ENCODE peak calls at places on chromosomes 12 and 14, in six cellular contexts. Y, Z, P, C, H and I are unnamed samples.

GRCh38 chr12:89350661-89351488 is 1.4 kb downstream of the DUSP6 start:
- DNase-seq in H (no peak), P (no peak), C (peak), Y (no peak), Z (no peak), I (peak)

GRCh38 chr12:1553987-1554982 is 40.1 kb downstream of the FBXL14 start:
- DNase-seq in Z (no peak), Y (no peak), P (no peak), H (no peak), C (no peak), I (no peak)

GRCh38 chr12:31021809-31022492 is 51.7 kb upstream of the DDX11 start:
- DNase-seq in Y (no peak), Z (peak), H (peak), P (no peak), C (peak), I (no peak)

GRCh38 chr14:105617201-105617777 is 90.9 kb downstream of the TMEM121 start:
- DNase-seq in Y (no peak), C (no peak), Z (no peak), P (no peak), H (no peak), I (no peak)

GRCh38 chr14:75123991-75124390 is 2.9 kb downstream of the NEK9 start:
- DNase-seq in C (peak), H (peak), Y (peak), Z (no peak), P (no peak), I (peak)

GRCh38 chr12:51321882-51322281 is 2.1 kb downstream of the BIN2 start:
- DNase-seq in Z (no peak), P (no peak), C (no peak), H (peak), Y (no peak), I (no peak)

GRCh38 chr12:91381309-91381804 is 198.7 kb upstream of the DCN start:
- DNase-seq in Z (peak), Y (peak), H (no peak), P (peak), C (peak), I (peak)

GRCh38 chr12:116153983-116154382 is 123.5 kb downstream of the MED13L start:
- DNase-seq in Y (no peak), Z (no peak), P (peak), C (no peak), H (no peak), I (no peak)

GRCh38 chr12:124823272-124823970 is 40.2 kb downstream of the SCARB1 start:
- DNase-seq in C (peak), Y (no peak), Z (no peak), P (no peak), H (peak), I (no peak)

GRCh38 chr14:39247256-39247655 is 13.5 kb downstream of the MIA2 start:
- DNase-seq in C (no peak), Z (no peak), P (no peak), H (no peak), Y (peak), I (peak)

GRCh38 chr12:121783771-121784170 is 9.7 kb downstream of the RHOF start:
- DNase-seq in Y (no peak), C (no peak), P (no peak), H (no peak), Z (no peak), I (no peak)

GRCh38 chr14:59028476-59029202 is 159.8 kb upstream of the DAAM1 start:
- DNase-seq in C (peak), P (peak), H (peak), Y (peak), Z (peak), I (peak)

GRCh38 chr12:126051611-126052107 is 986.4 kb downstream of the AACS start:
- DNase-seq in H (no peak), Y (no peak), C (peak), Z (no peak), P (no peak), I (no peak)

GRCh38 chr12:25701290-25701689 is 148.2 kb upstream of the LMNTD1 start:
- DNase-seq in Z (no peak), H (no peak), Y (peak), P (no peak), C (no peak), I (peak)

GRCh38 chr14:23074906-23075305 is 17.6 kb upstream of the CDH24 start:
- DNase-seq in P (no peak), H (no peak), Y (no peak), Z (no peak), C (no peak), I (no peak)

GRCh38 chr14:23071244-23071974 is 14.1 kb upstream of the CDH24 start:
- DNase-seq in Y (peak), C (peak), P (peak), H (peak), Z (peak), I (peak)

GRCh38 chr14:23070262-23071129 is 13.2 kb upstream of the CDH24 start:
- DNase-seq in Z (no peak), C (peak), Y (no peak), H (no peak), P (no peak), I (no peak)

GRCh38 chr14:23069413-23069806 is 12.1 kb upstream of the CDH24 start:
- DNase-seq in Z (no peak), H (no peak), P (no peak), Y (no peak), C (no peak), I (no peak)

GRCh38 chr14:23071975-23072539 is 14.7 kb upstream of the CDH24 start:
- DNase-seq in H (peak), C (peak), Y (no peak), P (no peak), Z (no peak), I (no peak)
- H3K4me3 ChIP-seq in H (no peak), C (no peak), Y (no peak), P (no peak), Z (no peak), I (no peak)

DNA sequence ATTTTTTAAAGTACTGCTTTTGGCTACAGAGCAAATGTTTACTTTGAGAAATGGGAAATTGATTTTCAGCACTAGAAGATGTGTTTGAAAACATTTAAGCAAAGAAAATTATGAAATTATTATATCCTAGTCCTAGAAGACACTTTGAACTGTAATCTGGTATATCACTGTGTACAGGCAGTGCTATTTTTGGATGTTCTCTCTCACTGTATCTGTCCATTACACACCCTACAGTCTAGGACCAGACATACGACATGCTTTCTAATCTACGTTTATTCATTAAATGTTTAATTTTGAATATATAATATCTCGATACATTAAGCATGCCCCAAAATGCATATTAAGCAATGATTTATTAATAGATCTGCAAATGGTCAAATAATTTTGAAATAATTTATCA is 82.5 kb downstream of the ST8SIA1 start:
- DNase-seq in Y (no peak), H (no peak), P (no peak), Z (no peak), C (no peak), I (no peak)
- H3K18ac ChIP-seq in Y (no peak), H (no peak), P (no peak), Z (no peak), C (no peak), I (no peak)

GRCh38 chr14:72924332-72924731 is 1.9 kb upstream of the DCAF4 start:
- DNase-seq in Z (no peak), H (peak), Y (no peak), C (no peak), P (no peak), I (no peak)
- H3K4me3 ChIP-seq in Z (no peak), H (no peak), Y (no peak), C (no peak), P (no peak), I (no peak)

GRCh38 chr14:93715279-93715927 is 72.9 kb downstream of the PRIMA1 start:
- DNase-seq in P (no peak), Y (no peak), C (no peak), Z (peak), H (no peak), I (no peak)

GRCh38 chr14:93716002-93716401 is 72.3 kb downstream of the PRIMA1 start:
- DNase-seq in P (no peak), C (no peak), H (no peak), Y (no peak), Z (no peak), I (no peak)

GRCh38 chr14:93712079-93712837 is 76.0 kb downstream of the PRIMA1 start:
- DNase-seq in Z (peak), Y (no peak), P (no peak), C (no peak), H (no peak), I (no peak)

GRCh38 chr14:93712838-93713724 is 75.2 kb downstream of the PRIMA1 start:
- DNase-seq in H (no peak), Z (peak), Y (peak), C (no peak), P (no peak), I (no peak)

DNA sequence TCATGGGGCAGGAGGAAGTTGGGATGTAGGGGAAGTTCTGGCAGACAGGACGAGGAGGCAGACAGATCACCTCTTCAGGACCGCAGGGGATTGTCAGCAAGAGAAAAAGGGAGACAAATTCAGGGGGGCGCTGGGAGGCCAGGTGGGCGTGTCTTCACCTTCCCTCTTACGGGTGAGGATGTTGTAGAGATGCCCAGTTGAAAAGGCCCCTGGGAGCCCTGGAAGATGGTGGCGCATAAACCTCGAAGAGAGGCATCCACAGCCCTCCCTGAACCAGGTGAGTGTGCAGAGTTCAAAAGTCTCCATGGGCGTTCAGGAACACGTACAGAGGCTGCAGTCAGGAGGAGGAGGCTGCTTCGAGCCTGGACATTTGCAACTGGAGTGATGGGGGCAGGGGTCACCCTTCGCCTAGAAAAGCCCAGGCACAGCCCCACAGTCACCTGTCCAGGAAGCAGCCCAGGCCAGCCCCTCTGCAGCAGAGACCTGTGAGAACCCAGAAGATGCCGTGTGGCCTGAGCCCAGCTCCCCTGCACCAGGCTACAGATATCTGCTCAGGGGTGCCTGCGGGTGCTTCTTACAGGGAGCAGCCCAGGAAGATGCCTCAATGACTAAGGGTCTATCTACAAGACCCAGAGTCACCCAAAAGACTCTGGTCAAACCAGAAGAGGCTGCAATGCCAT is 74.4 kb downstream of the PRIMA1 start:
- DNase-seq in Y (no peak), C (no peak), P (no peak), H (no peak), Z (peak), I (no peak)
- H3K18ac ChIP-seq in Y (no peak), C (no peak), P (peak), H (no peak), Z (no peak), I (no peak)

GRCh38 chr14:61710853-61711817 is 15.8 kb downstream of the HIF1A start:
- DNase-seq in Z (no peak), P (no peak), Y (no peak), C (no peak), H (no peak), I (peak)

GRCh38 chr14:61712137-61712536 is 16.8 kb downstream of the HIF1A start:
- DNase-seq in C (no peak), Y (no peak), Z (no peak), H (no peak), P (no peak), I (no peak)

GRCh38 chr14:61718039-61718438 is 22.7 kb downstream of the HIF1A start:
- DNase-seq in Z (no peak), H (no peak), Y (no peak), C (no peak), P (no peak), I (no peak)

GRCh38 chr14:61716956-61717355 is 21.6 kb downstream of the HIF1A start:
- DNase-seq in C (no peak), Z (no peak), H (no peak), P (no peak), Y (no peak), I (no peak)

DNA sequence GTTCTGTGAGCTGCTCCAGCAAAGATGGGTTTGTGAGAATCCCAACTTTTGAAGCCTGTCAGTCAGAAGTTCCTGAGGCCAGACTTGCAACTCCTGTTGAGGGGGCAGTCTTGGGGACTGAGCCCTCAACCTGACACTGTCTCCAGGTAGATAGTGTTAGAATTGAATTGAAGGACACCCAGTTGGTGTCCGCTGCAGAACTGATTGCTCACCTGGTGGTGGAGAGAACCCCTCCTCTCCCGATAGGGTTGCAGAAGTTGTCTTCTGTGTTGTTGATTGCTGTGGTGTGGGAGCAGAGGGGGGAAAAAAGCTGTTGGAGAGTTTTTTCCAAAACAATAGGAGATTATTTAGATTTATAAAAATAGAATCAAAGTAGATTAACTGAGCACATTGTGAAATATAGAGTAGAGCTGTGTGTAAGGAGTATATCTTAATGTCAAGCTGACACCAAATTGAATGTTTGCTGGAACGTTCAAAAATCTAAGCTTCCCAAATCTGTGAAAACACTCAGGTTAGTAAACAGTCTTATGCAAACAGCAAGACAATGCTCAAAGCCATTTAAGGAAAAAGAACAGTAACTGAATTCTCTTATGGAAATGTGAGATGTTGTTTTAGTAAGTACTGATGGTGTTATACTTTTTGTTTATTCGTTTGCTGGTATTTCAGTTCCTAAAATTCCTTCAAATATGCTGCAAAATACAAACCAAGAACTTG is 18.6 kb downstream of the HIF1A start:
- DNase-seq in Y (no peak), H (no peak), C (peak), Z (no peak), P (no peak), I (no peak)
- H3K4me3 ChIP-seq in Y (no peak), H (no peak), C (no peak), Z (no peak), P (no peak), I (peak)

GRCh38 chr14:101721111-101721510 is 40.4 kb upstream of the PPP2R5C start:
- DNase-seq in H (no peak), Y (no peak), C (no peak), P (no peak), Z (no peak), I (no peak)

GRCh38 chr14:101716956-101717662 is 44.4 kb upstream of the PPP2R5C start:
- DNase-seq in H (no peak), Z (no peak), P (no peak), C (no peak), Y (no peak), I (peak)

GRCh38 chr14:101717663-101718490 is 43.6 kb upstream of the PPP2R5C start:
- DNase-seq in C (no peak), Z (no peak), H (no peak), P (no peak), Y (no peak), I (no peak)

GRCh38 chr14:101719708-101720107 is 41.8 kb upstream of the PPP2R5C start:
- DNase-seq in C (peak), Y (no peak), P (no peak), H (no peak), Z (no peak), I (no peak)

GRCh38 chr14:101719045-101719645 is 42.4 kb upstream of the PPP2R5C start:
- DNase-seq in C (no peak), H (no peak), P (no peak), Y (no peak), Z (no peak), I (no peak)
- H3K18ac ChIP-seq in C (no peak), H (no peak), P (no peak), Y (no peak), Z (peak), I (no peak)

DNA sequence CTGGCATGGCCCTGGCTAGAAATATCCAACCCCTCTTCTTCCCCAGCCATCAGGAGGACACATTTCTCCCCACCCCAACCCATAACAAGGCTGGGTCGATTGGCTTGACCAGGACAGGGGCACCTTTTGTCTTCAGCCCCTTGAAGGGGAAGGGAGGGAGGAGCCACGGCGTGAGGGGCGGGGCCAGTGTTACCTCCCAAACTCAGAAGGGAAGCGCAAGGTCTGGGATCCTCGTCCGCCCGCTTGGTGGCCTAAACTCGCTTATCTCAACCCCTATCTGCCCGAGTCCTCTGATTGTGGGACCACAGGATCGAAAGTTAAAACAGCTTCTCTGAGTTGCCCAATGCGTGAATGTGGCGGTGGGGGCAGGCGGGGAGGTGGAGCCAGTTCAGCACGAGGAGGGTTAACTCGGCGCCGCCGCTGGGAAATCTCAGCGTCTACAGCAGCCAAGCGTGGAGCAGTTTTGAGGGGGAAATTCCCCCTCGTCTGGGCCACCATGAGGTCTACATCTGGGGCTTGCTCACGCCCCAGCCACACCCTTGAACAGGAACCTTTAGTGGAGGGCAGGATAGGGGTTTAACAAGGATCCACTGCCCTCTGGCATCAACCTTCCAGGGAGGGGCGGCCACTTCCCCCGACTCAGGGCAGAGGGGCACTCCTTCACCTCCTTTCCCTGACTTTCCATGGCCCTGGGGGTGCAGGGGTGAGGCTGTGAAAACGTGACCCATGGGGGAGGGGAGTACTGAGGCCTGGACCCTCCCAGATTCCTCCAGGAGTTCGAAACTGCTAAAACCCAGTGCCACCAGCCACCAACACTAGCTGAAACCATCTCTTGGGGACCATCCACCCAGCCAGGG is 745 bp downstream of the STAT6 start:
- DNase-seq in C (peak), Z (peak), P (no peak), H (peak), Y (peak), I (peak)
- H3K4me3 ChIP-seq in C (peak), Z (peak), P (peak), H (peak), Y (peak), I (peak)

DNA sequence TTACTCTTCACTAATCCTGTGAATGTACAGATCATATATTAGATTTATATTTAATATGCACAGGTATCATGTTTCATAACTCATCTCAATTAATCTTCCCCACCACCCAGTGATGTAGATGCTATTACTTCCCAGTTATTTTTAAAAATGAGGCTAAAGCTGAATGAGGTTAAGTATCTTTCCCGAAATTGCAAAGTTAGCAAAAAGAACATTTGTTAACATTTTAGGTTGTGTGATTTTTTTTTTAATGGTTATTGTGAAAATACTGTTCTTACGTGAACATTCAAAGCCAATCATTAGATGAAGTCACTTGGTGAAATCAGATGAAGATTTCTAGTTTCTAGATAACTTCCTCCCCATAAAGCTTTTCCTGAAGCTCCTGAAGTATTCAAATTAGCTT is 186.9 kb upstream of the PLEKHA5 start:
- DNase-seq in C (no peak), H (no peak), Z (no peak), Y (no peak), P (no peak), I (no peak)
- H3K18ac ChIP-seq in C (no peak), H (no peak), Z (no peak), Y (no peak), P (no peak), I (no peak)